ENCODE peak calls at places on chromosomes 13 and 19, in seven cellular contexts. A is right atrium auricular region, B is GM13976, Z is body of pancreas, U is psoas muscle, R is fibroblast of pulmonary artery, Y is WERI-Rb-1. C is an unnamed sample.

GRCh38 chr19:14048439-14049153 is 13.3 kb downstream of the PALM3 start:
- DNase-seq in A (no peak), B (peak; percentile 80), Z (peak; percentile 57), U (peak; percentile 72), R (peak; percentile 27), Y (peak; percentile 65), C (peak; percentile 85)

GRCh38 chr13:41311607-41312500 is 787 bp downstream of the NAA16 start:
- DNase-seq in A (no peak), B (peak; percentile 57), Z (peak; percentile 73), U (peak; percentile 64), R (peak; percentile 53), Y (peak; percentile 8), C (peak; percentile 64)

GRCh38 chr19:42216653-42217521 is 590 bp downstream of the DEDD2 start:
- DNase-seq in A (no peak), B (peak; percentile 59), Z (peak; percentile 50), U (peak; percentile 78), R (peak; percentile 24), Y (peak; percentile 53), C (peak; percentile 51)

GRCh38 chr13:105083986-105084385 is 1451.5 kb downstream of the EFNB2 start:
- DNase-seq in A (no peak), B (no peak), Z (no peak), U (no peak), R (no peak), Y (peak; percentile 88), C (no peak)

GRCh38 chr13:58712191-58712590 is 1080.6 kb downstream of the PCDH17 start:
- DNase-seq in A (no peak), B (no peak), Z (no peak), U (no peak), R (no peak), Y (peak; percentile 59), C (no peak)

GRCh38 chr13:43196171-43196611 is 172.8 kb downstream of the DNAJC15 start:
- DNase-seq in A (no peak), B (no peak), Z (no peak), U (peak; percentile 65), R (peak; percentile 53), Y (peak; percentile 13), C (no peak)

GRCh38 chr13:21676611-21677021 is 5.7 kb downstream of the FGF9 start:
- DNase-seq in A (no peak), B (no peak), Z (peak; percentile 29), U (no peak), R (no peak), Y (no peak), C (peak; percentile 53)

GRCh38 chr19:11295180-11295579 is 780 bp upstream of the TSPAN16 start:
- DNase-seq in A (no peak), B (no peak), Z (no peak), U (no peak), R (no peak), Y (no peak), C (no peak)

GRCh38 chr19:45640849-45641273 is 1.7 kb upstream of the EML2 start:
- DNase-seq in A (no peak), B (no peak), Z (peak; percentile 58), U (no peak), R (no peak), Y (no peak), C (peak; percentile 79)

GRCh38 chr13:113620036-113620435 is 35.5 kb downstream of the TFDP1 start:
- DNase-seq in A (no peak), B (no peak), Z (no peak), U (peak; percentile 35), R (no peak), Y (peak; percentile 59), C (no peak)

GRCh38 chr13:39048806-39049205 is 10.6 kb downstream of the NHLRC3 start:
- DNase-seq in A (no peak), B (no peak), Z (no peak), U (no peak), R (no peak), Y (no peak), C (no peak)

GRCh38 chr13:103983948-103984347 is 917.7 kb upstream of the SLC10A2 start:
- DNase-seq in A (no peak), B (no peak), Z (no peak), U (no peak), R (no peak), Y (no peak), C (no peak)

GRCh38 chr19:57665261-57665806 is 3.4 kb upstream of the ZSCAN4 start:
- DNase-seq in A (no peak), B (no peak), Z (no peak), U (no peak), R (no peak), Y (no peak), C (no peak)

GRCh38 chr13:20129076-20129475 is 31.8 kb downstream of the GJA3 start:
- DNase-seq in A (no peak), B (no peak), Z (no peak), U (no peak), R (no peak), Y (no peak), C (no peak)

GRCh38 chr19:9011875-9012274 is 1.7 kb upstream of the MUC16 start:
- DNase-seq in A (no peak), B (no peak), Z (no peak), U (no peak), R (no peak), Y (no peak), C (no peak)

GRCh38 chr13:29099781-29100406 is 279.8 kb downstream of the MTUS2 start:
- DNase-seq in A (no peak), B (no peak), Z (no peak), U (no peak), R (no peak), Y (no peak), C (no peak)

GRCh38 chr19:50835785-50836542 is 2.6 kb upstream of the KLK15 start:
- DNase-seq in A (no peak), B (peak; percentile 95), Z (peak; percentile 93), U (peak; percentile 59), R (peak; percentile 61), Y (peak; percentile 85), C (peak; percentile 79)

GRCh38 chr13:66556306-66556705 is 673.8 kb downstream of the PCDH9 start:
- DNase-seq in A (no peak), B (no peak), Z (no peak), U (no peak), R (peak; percentile 46), Y (no peak), C (no peak)

GRCh38 chr19:29687897-29688728 is 22.9 kb downstream of the PLEKHF1 start:
- DNase-seq in A (no peak), B (no peak), Z (no peak), U (peak; percentile 68), R (peak; percentile 74), Y (no peak), C (no peak)

GRCh38 chr13:106513025-106513424 is 22.4 kb downstream of the EFNB2 start:
- DNase-seq in A (no peak), B (no peak), Z (no peak), U (no peak), R (peak; percentile 28), Y (no peak), C (no peak)

GRCh38 chr13:99313473-99313872 is 6.3 kb upstream of the GPR183 start:
- DNase-seq in A (no peak), B (no peak), Z (no peak), U (peak; percentile 52), R (peak; percentile 36), Y (no peak), C (no peak)

GRCh38 chr19:5934779-5935472 is 20.9 kb downstream of the CAPS start:
- DNase-seq in A (no peak), B (no peak), Z (no peak), U (no peak), R (peak; percentile 71), Y (no peak), C (no peak)

GRCh38 chr19:38152461-38153379 is 71.3 kb downstream of the DPF1 start:
- DNase-seq in A (no peak), B (no peak), Z (no peak), U (no peak), R (peak; percentile 41), Y (peak; percentile 95), C (no peak)

GRCh38 chr13:51158365-51158764 is 47.3 kb upstream of the C13orf42 start:
- DNase-seq in A (no peak), B (no peak), Z (no peak), U (no peak), R (no peak), Y (peak; percentile 41), C (no peak)
- TF ChIP-seq CTCF in A (no peak), B (no peak), Z (no peak), U (no peak), R (no peak), Y (peak; percentile 45), C (no peak)

GRCh38 chr13:51782026-51782710 is 21.8 kb downstream of the DHRS12 start:
- DNase-seq in A (no peak), B (no peak), Z (peak; percentile 95), U (peak; percentile 45), R (no peak), Y (no peak), C (no peak)

GRCh38 chr13:51784097-51784496 is 19.9 kb downstream of the DHRS12 start:
- DNase-seq in A (no peak), B (no peak), Z (no peak), U (no peak), R (no peak), Y (no peak), C (no peak)

GRCh38 chr13:51783432-51784094 is 20.4 kb downstream of the DHRS12 start:
- DNase-seq in A (no peak), B (no peak), Z (no peak), U (no peak), R (no peak), Y (no peak), C (no peak)

GRCh38 chr13:51780099-51780498 is 23.9 kb downstream of the DHRS12 start:
- DNase-seq in A (no peak), B (no peak), Z (no peak), U (no peak), R (no peak), Y (no peak), C (no peak)

DNA sequence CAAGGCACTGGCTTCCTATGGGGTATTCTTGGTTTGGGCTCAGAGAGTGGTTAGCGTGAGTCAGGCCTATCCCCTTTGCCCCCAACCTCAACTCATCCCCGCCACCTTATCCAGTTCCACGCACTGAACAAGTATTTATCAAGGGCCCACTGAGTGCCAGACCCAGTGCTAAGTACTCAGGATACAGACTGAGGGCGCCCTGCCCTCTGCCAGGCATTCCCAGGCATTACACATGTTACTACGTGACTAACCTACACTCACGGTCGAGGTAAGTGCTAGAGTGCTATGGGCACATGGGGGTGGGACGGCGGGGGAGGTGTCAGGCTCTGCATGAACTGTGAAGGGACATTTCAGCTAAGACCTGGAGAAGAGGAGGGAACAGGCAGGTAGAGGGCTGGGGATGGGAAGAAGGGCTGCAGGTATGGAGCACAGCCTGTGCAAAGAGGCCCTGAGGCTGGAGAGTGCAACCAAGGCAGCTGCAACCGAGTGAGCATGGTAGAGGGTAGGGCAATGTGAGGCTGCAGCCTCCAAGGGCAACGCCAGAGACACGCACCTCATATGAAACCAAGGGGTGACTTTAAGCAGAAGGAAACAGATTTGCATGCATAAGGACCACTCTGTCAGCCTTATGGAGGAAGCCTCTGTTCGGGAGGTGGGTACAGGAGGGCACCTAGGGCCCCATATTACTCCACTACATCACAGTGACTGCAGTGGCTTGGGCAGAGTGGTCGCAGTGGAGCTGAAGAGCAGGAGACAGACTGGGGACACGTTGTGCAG is 22.5 kb downstream of the DHRS12 start:
- DNase-seq in A (no peak), B (peak; percentile 53), Z (peak; percentile 75), U (peak; percentile 32), R (peak; percentile 36), Y (no peak), C (peak; percentile 60)
- TF ChIP-seq CTCF in A (no peak), B (peak; percentile 31), Z (peak; percentile 30), U (no peak), R (peak; percentile 41), Y (peak; percentile 45), C (peak; percentile 20)

GRCh38 chr13:97659602-97660001 is 225.6 kb downstream of the RAP2A start:
- DNase-seq in A (no peak), B (no peak), Z (no peak), U (no peak), R (peak; percentile 56), Y (peak; percentile 73), C (peak; percentile 4)
- TF ChIP-seq CTCF in A (no peak), B (peak; percentile 3), Z (no peak), U (peak; percentile 56), R (peak; percentile 53), Y (peak; percentile 92), C (no peak)

GRCh38 chr13:25980255-25980654 is 71.6 kb downstream of the SHISA2 start:
- DNase-seq in A (no peak), B (no peak), Z (no peak), U (no peak), R (peak; percentile 8), Y (peak; percentile 47), C (peak; percentile 17)
- TF ChIP-seq CTCF in A (no peak), B (no peak), Z (no peak), U (peak; percentile 22), R (peak; percentile 27), Y (peak; percentile 70), C (no peak)